ENCODE peak calls at places on chromosomes 13 and 19, in five cellular contexts. One of them, this sample, is unnamed.

GRCh38 chr19:2574478-2574931 is 98.6 kb downstream of the GADD45B start:
- DNase-seq in NCI-H2171 treated with DMSO at 0.1 percent for 48 hours: no peak
- DNase-seq in pancreas: no peak
- DNase-seq in activated CD8-positive, alpha-beta memory T cell treated with anti-CD3 and anti-CD28 coated beads for 1 hour: no peak
- DNase-seq in AG04450: no peak
- DNase-seq in this sample: no peak

GRCh38 chr19:9847087-9847671 is 12.1 kb downstream of the PIN1 start:
- DNase-seq in NCI-H2171 treated with DMSO at 0.1 percent for 48 hours: peak; percentile 62
- DNase-seq in activated CD8-positive, alpha-beta memory T cell treated with anti-CD3 and anti-CD28 coated beads for 1 hour: no peak
- DNase-seq in pancreas: no peak
- DNase-seq in AG04450: peak; percentile 90
- DNase-seq in this sample: no peak

GRCh38 chr19:46412983-46413261 is 442 bp downstream of the CCDC8 start:
- DNase-seq in pancreas: no peak
- DNase-seq in NCI-H2171 treated with DMSO at 0.1 percent for 48 hours: no peak
- DNase-seq in AG04450: no peak
- DNase-seq in activated CD8-positive, alpha-beta memory T cell treated with anti-CD3 and anti-CD28 coated beads for 1 hour: no peak
- DNase-seq in this sample: no peak

GRCh38 chr19:51799311-51799997 is 4.5 kb downstream of the FPR3 start:
- DNase-seq in pancreas: peak; percentile 34
- DNase-seq in activated CD8-positive, alpha-beta memory T cell treated with anti-CD3 and anti-CD28 coated beads for 1 hour: no peak
- DNase-seq in AG04450: peak; percentile 76
- DNase-seq in NCI-H2171 treated with DMSO at 0.1 percent for 48 hours: no peak
- DNase-seq in this sample: no peak

GRCh38 chr13:95569966-95570365 is 17.4 kb downstream of the CLDN10 start:
- DNase-seq in AG04450: no peak
- DNase-seq in pancreas: no peak
- DNase-seq in activated CD8-positive, alpha-beta memory T cell treated with anti-CD3 and anti-CD28 coated beads for 1 hour: no peak
- DNase-seq in NCI-H2171 treated with DMSO at 0.1 percent for 48 hours: no peak
- DNase-seq in this sample: no peak

GRCh38 chr19:16591803-16592556 is 19.8 kb upstream of the SLC35E1 start:
- DNase-seq in pancreas: no peak
- DNase-seq in NCI-H2171 treated with DMSO at 0.1 percent for 48 hours: no peak
- DNase-seq in activated CD8-positive, alpha-beta memory T cell treated with anti-CD3 and anti-CD28 coated beads for 1 hour: no peak
- DNase-seq in AG04450: no peak
- DNase-seq in this sample: no peak

GRCh38 chr13:41231025-41231677 is 32.2 kb downstream of the MTRF1 start:
- DNase-seq in pancreas: no peak
- DNase-seq in activated CD8-positive, alpha-beta memory T cell treated with anti-CD3 and anti-CD28 coated beads for 1 hour: no peak
- DNase-seq in NCI-H2171 treated with DMSO at 0.1 percent for 48 hours: no peak
- DNase-seq in AG04450: no peak
- DNase-seq in this sample: no peak

GRCh38 chr13:48626726-48627451 is 26.8 kb upstream of the CYSLTR2 start:
- DNase-seq in NCI-H2171 treated with DMSO at 0.1 percent for 48 hours: no peak
- DNase-seq in pancreas: no peak
- DNase-seq in activated CD8-positive, alpha-beta memory T cell treated with anti-CD3 and anti-CD28 coated beads for 1 hour: no peak
- DNase-seq in AG04450: no peak
- DNase-seq in this sample: no peak

GRCh38 chr19:38009650-38010229 is 102.7 kb downstream of the SIPA1L3 start:
- DNase-seq in activated CD8-positive, alpha-beta memory T cell treated with anti-CD3 and anti-CD28 coated beads for 1 hour: no peak
- DNase-seq in pancreas: no peak
- DNase-seq in AG04450: no peak
- DNase-seq in NCI-H2171 treated with DMSO at 0.1 percent for 48 hours: no peak
- DNase-seq in this sample: no peak

GRCh38 chr19:55437410-55437809 is 5.7 kb downstream of the SHISA7 start:
- DNase-seq in activated CD8-positive, alpha-beta memory T cell treated with anti-CD3 and anti-CD28 coated beads for 1 hour: no peak
- DNase-seq in AG04450: no peak
- DNase-seq in pancreas: peak; percentile 69
- DNase-seq in NCI-H2171 treated with DMSO at 0.1 percent for 48 hours: peak; percentile 25
- DNase-seq in this sample: no peak

GRCh38 chr13:24854311-24854710 is 90.3 kb downstream of the RNF17 start:
- DNase-seq in pancreas: no peak
- DNase-seq in AG04450: no peak
- DNase-seq in activated CD8-positive, alpha-beta memory T cell treated with anti-CD3 and anti-CD28 coated beads for 1 hour: no peak
- DNase-seq in NCI-H2171 treated with DMSO at 0.1 percent for 48 hours: no peak
- DNase-seq in this sample: no peak

GRCh38 chr13:75395901-75396300 is 86.1 kb downstream of the TBC1D4 start:
- DNase-seq in NCI-H2171 treated with DMSO at 0.1 percent for 48 hours: no peak
- DNase-seq in pancreas: no peak
- DNase-seq in AG04450: no peak
- DNase-seq in activated CD8-positive, alpha-beta memory T cell treated with anti-CD3 and anti-CD28 coated beads for 1 hour: no peak
- DNase-seq in this sample: no peak

GRCh38 chr19:2363419-2363818 is 3.4 kb downstream of the TMPRSS9 start:
- DNase-seq in NCI-H2171 treated with DMSO at 0.1 percent for 48 hours: no peak
- DNase-seq in pancreas: no peak
- DNase-seq in AG04450: no peak
- DNase-seq in activated CD8-positive, alpha-beta memory T cell treated with anti-CD3 and anti-CD28 coated beads for 1 hour: no peak
- DNase-seq in this sample: no peak

GRCh38 chr19:55593096-55593772 is 6.1 kb downstream of the FIZ1 start:
- DNase-seq in pancreas: peak; percentile 42
- DNase-seq in activated CD8-positive, alpha-beta memory T cell treated with anti-CD3 and anti-CD28 coated beads for 1 hour: no peak
- DNase-seq in NCI-H2171 treated with DMSO at 0.1 percent for 48 hours: no peak
- DNase-seq in AG04450: no peak
- DNase-seq in this sample: no peak